ENCODE peak calls at places on chromosomes 4 and X, in four cellular contexts. T, Y, D and I are unnamed samples.

GRCh38 chr4:153480704-153481103 is 14.5 kb downstream of the TMEM131L start:
- DNase-seq in T (no peak), Y (no peak), D (no peak), I (no peak)

GRCh38 chrX:31661280-31661679 is 589.4 kb upstream of the FTHL17 start:
- DNase-seq in Y (no peak), D (no peak), T (no peak), I (no peak)

GRCh38 chr4:74524985-74525384 is 80.0 kb downstream of the AREG start:
- DNase-seq in Y (no peak), D (no peak), T (no peak), I (no peak)

GRCh38 chr4:548976-549375 is 27.1 kb downstream of the TMEM271 start:
- DNase-seq in T (peak), D (no peak), Y (no peak), I (no peak)

GRCh38 chrX:47643926-47644325 is 6.4 kb downstream of the ELK1 start:
- DNase-seq in Y (no peak), T (no peak), D (no peak), I (no peak)

GRCh38 chrX:151724563-151725337 is 8.9 kb downstream of the FATE1 start:
- DNase-seq in D (no peak), T (no peak), Y (no peak), I (no peak)

GRCh38 chr4:111678466-111678865 is 466.8 kb upstream of the FAM241A start:
- DNase-seq in Y (no peak), D (no peak), T (no peak), I (no peak)

GRCh38 chrX:77398341-77398740 is 48.8 kb upstream of the FGF16 start:
- DNase-seq in Y (no peak), T (no peak), D (no peak), I (no peak)

GRCh38 chr4:145524535-145524934 is 42.9 kb downstream of the SMAD1 start:
- DNase-seq in D (no peak), T (no peak), Y (no peak), I (no peak)

GRCh38 chr4:156815717-156816319 is 155.8 kb downstream of the PDGFC start:
- DNase-seq in D (no peak), T (peak), Y (no peak), I (no peak)
- TF ChIP-seq FOXK2 in D (no peak), T (no peak), Y (no peak), I (no peak)

GRCh38 chr4:164779080-164779479 is 25.1 kb downstream of the SMIM31 start:
- DNase-seq in T (no peak), Y (no peak), D (no peak), I (no peak)

GRCh38 chr4:164780839-164781238 is 26.9 kb downstream of the SMIM31 start:
- DNase-seq in T (no peak), D (no peak), Y (no peak), I (no peak)

GRCh38 chr4:164779811-164780216 is 25.9 kb downstream of the SMIM31 start:
- DNase-seq in Y (peak), D (peak), T (peak), I (peak)

GRCh38 chr4:164789047-164789446 is 35.1 kb downstream of the SMIM31 start:
- DNase-seq in D (no peak), Y (no peak), T (no peak), I (no peak)

GRCh38 chr4:164783966-164784365 is 30.0 kb downstream of the SMIM31 start:
- DNase-seq in D (no peak), Y (no peak), T (no peak), I (no peak)
- TF ChIP-seq FOXK2 in D (no peak), Y (no peak), T (no peak), I (no peak)

GRCh38 chr4:61202638-61203495 is 2.7 kb downstream of the ADGRL3 start:
- DNase-seq in T (peak), Y (no peak), D (no peak), I (no peak)
- TF ChIP-seq FOXK2 in T (no peak), Y (no peak), D (no peak), I (no peak)

GRCh38 chr4:71187399-71188196 is 151.2 kb upstream of the SLC4A4 start:
- DNase-seq in T (peak), Y (no peak), D (no peak), I (no peak)
- TF ChIP-seq FOXK2 in T (no peak), Y (no peak), D (no peak), I (no peak)

DNA sequence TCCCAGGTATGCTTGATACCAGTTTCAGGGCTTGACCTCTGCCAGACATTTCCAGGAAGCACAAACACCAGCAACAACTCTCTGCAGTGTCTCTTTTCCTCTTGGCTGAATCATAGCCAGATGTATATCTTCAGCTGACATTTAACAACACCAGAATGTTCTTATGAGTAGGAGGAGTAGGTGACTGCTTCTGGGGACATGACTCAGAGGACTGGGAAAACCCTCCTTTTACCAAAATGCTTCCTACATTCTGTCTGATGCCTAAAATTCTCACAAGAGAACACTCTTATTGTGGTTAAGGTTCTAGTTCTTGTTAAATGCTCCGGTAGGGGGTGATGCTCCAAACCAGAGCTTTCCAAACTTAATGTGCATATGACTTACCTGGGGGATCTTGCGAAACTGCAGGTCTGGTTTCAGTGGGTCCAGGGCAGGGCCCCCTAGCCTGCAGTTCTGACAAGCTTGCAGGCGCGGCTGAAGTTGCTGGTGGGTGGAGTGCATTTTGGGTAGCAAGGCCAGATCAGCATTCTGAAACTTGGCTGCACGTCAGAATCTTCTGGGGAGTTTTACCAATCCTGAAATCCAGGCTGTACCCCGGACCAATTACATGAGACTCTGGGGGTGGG is 329.3 kb upstream of the RPS6KA3 start:
- DNase-seq in D (no peak), T (no peak), Y (no peak), I (no peak)
- TF ChIP-seq FOXK2 in D (no peak), T (no peak), Y (no peak), I (no peak)

DNA sequence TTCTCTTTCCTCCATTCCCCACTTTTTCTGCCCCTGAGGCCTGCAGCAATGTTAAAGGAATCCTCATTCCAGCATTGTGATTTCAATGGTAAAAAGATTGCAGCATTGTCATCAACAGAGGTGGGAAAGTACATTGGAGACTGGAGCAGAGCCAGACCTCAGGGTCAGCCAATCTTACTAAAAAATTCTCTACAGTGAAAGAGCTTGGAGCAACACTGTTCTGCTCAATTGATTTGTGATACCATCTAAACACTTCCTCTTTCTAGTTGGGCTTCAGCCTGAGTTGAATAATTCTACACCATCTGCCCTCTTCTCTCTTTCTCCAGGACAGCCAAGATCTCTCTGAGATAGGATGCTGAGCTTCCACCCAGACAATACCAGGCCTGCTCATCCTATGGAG is 176.5 kb downstream of the AR start:
- DNase-seq in T (no peak), D (no peak), Y (no peak), I (no peak)
- TF ChIP-seq FOXK2 in T (no peak), D (no peak), Y (no peak), I (no peak)

DNA sequence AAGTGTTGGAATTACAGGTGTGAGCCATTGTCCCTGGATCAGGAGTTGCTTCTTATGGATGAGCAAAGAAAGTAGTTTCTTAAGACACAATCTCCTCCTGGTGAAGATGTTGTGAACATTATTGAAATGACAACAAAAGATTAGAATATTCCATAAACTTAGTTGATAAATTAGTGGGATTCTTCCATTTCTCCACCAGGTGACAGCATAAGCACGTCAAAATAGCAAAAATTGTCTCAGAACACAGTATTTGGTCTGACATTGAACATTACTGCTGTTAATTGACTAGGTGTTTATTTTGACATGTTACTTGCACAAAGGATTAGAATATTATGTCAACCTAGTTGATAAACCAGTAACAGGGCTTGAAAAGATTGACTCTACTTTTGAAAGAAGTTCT is 21.6 kb downstream of the CLDN34 start:
- DNase-seq in Y (no peak), D (no peak), T (no peak), I (peak)
- TF ChIP-seq FOXK2 in Y (no peak), D (no peak), T (no peak), I (no peak)

GRCh38 chr4:3224971-3225850 is 23.7 kb upstream of the MSANTD1 start:
- DNase-seq in Y (no peak), T (no peak), D (no peak), I (no peak)
- TF ChIP-seq FOXK2 in Y (no peak), T (no peak), D (no peak), I (no peak)